ENCODE peak calls at places on chromosome 11, in five cellular contexts. One of them, this sample, is unnamed.

GRCh38 chr11:105790841-105791240 is 181.0 kb downstream of the GRIA4 start:
- DNase-seq in kidney: no peak
- DNase-seq in H1: no peak
- DNase-seq in DND-41: no peak
- DNase-seq in heart left ventricle: no peak
- DNase-seq in this sample: no peak

GRCh38 chr11:128482512-128483191 is 104.7 kb downstream of the ETS1 start:
- DNase-seq in heart left ventricle: peak
- DNase-seq in kidney: peak
- DNase-seq in DND-41: peak
- DNase-seq in H1: no peak
- DNase-seq in this sample: peak

GRCh38 chr11:8090756-8091155 is 9.7 kb downstream of the TUB start:
- DNase-seq in H1: peak
- DNase-seq in DND-41: peak
- DNase-seq in kidney: no peak
- DNase-seq in heart left ventricle: no peak
- DNase-seq in this sample: no peak

GRCh38 chr11:67613960-67614715 is 7.4 kb downstream of the NDUFV1 start:
- DNase-seq in H1: peak
- DNase-seq in kidney: peak
- DNase-seq in heart left ventricle: peak
- DNase-seq in DND-41: peak
- DNase-seq in this sample: peak

GRCh38 chr11:44637477-44637876 is 72.0 kb downstream of the CD82 start:
- DNase-seq in H1: no peak
- DNase-seq in DND-41: no peak
- DNase-seq in heart left ventricle: no peak
- DNase-seq in kidney: no peak
- DNase-seq in this sample: no peak

GRCh38 chr11:70641366-70641765 is 243.0 kb downstream of the CTTN start:
- DNase-seq in DND-41: no peak
- DNase-seq in heart left ventricle: no peak
- DNase-seq in H1: no peak
- DNase-seq in kidney: no peak
- DNase-seq in this sample: no peak

GRCh38 chr11:37061426-37061825 is 463.4 kb upstream of the RAG2 start:
- DNase-seq in H1: no peak
- DNase-seq in heart left ventricle: no peak
- DNase-seq in kidney: no peak
- DNase-seq in DND-41: no peak
- DNase-seq in this sample: no peak

GRCh38 chr11:108906329-108906728 is 241.5 kb downstream of the DDX10 start:
- DNase-seq in H1: no peak
- DNase-seq in DND-41: no peak
- DNase-seq in kidney: no peak
- DNase-seq in heart left ventricle: no peak
- DNase-seq in this sample: no peak

GRCh38 chr11:33515347-33515746 is 185.3 kb downstream of the C11orf91 start:
- DNase-seq in heart left ventricle: no peak
- DNase-seq in kidney: no peak
- DNase-seq in DND-41: no peak
- DNase-seq in H1: no peak
- DNase-seq in this sample: no peak

GRCh38 chr11:102436546-102436945 is 16.0 kb downstream of the TMEM123 start:
- DNase-seq in kidney: no peak
- DNase-seq in heart left ventricle: no peak
- DNase-seq in H1: no peak
- DNase-seq in DND-41: no peak
- DNase-seq in this sample: no peak

GRCh38 chr11:47183031-47183856 is 3.0 kb downstream of the PACSIN3 start:
- DNase-seq in DND-41: no peak
- DNase-seq in H1: no peak
- DNase-seq in kidney: no peak
- DNase-seq in heart left ventricle: peak
- DNase-seq in this sample: no peak

GRCh38 chr11:87740968-87741367 is 434.3 kb downstream of the RAB38 start:
- DNase-seq in DND-41: no peak
- DNase-seq in H1: no peak
- DNase-seq in heart left ventricle: no peak
- DNase-seq in kidney: no peak
- DNase-seq in this sample: no peak

GRCh38 chr11:131154329-131154728 is 216.1 kb upstream of the NTM start:
- DNase-seq in H1: no peak
- DNase-seq in kidney: no peak
- DNase-seq in DND-41: no peak
- DNase-seq in heart left ventricle: no peak
- DNase-seq in this sample: no peak

GRCh38 chr11:128502736-128503135 is 84.6 kb downstream of the ETS1 start:
- DNase-seq in kidney: no peak
- DNase-seq in heart left ventricle: no peak
- DNase-seq in DND-41: no peak
- DNase-seq in H1: no peak
- DNase-seq in this sample: no peak

GRCh38 chr11:64752106-64752970 is 7.4 kb downstream of the PYGM start:
- DNase-seq in kidney: peak
- DNase-seq in heart left ventricle: no peak
- DNase-seq in H1: no peak
- DNase-seq in DND-41: no peak
- DNase-seq in this sample: no peak

GRCh38 chr11:78078218-78079167 is 1.2 kb downstream of the NDUFC2 start:
- DNase-seq in DND-41: no peak
- DNase-seq in heart left ventricle: no peak
- DNase-seq in H1: peak
- DNase-seq in kidney: no peak
- DNase-seq in this sample: no peak
- H3K27ac ChIP-seq in DND-41: peak
- H3K27ac ChIP-seq in heart left ventricle: peak
- H3K27ac ChIP-seq in H1: no peak
- H3K27ac ChIP-seq in kidney: no peak
- H3K27ac ChIP-seq in this sample: no peak

GRCh38 chr11:9574556-9574805 is 1.0 kb downstream of the WEE1 start:
- DNase-seq in heart left ventricle: peak
- DNase-seq in kidney: peak
- DNase-seq in DND-41: peak
- DNase-seq in H1: no peak
- DNase-seq in this sample: no peak
- H3K27ac ChIP-seq in heart left ventricle: peak
- H3K27ac ChIP-seq in kidney: peak
- H3K27ac ChIP-seq in DND-41: peak
- H3K27ac ChIP-seq in H1: peak
- H3K27ac ChIP-seq in this sample: peak

GRCh38 chr11:45919276-45919675 is 1.6 kb upstream of the PEX16 start:
- DNase-seq in heart left ventricle: peak
- DNase-seq in H1: no peak
- DNase-seq in DND-41: no peak
- DNase-seq in kidney: peak
- DNase-seq in this sample: no peak

GRCh38 chr11:45918331-45918941 is 759 bp upstream of the PEX16 start:
- DNase-seq in heart left ventricle: peak
- DNase-seq in kidney: peak
- DNase-seq in H1: peak
- DNase-seq in DND-41: peak
- DNase-seq in this sample: peak

GRCh38 chr11:45915446-45915845 is 2.2 kb downstream of the PEX16 start:
- DNase-seq in kidney: peak
- DNase-seq in DND-41: no peak
- DNase-seq in heart left ventricle: no peak
- DNase-seq in H1: no peak
- DNase-seq in this sample: no peak

GRCh38 chr11:45917623-45918330 is at the start of gene PEX16:
- DNase-seq in kidney: peak
- DNase-seq in DND-41: peak
- DNase-seq in H1: peak
- DNase-seq in heart left ventricle: peak
- DNase-seq in this sample: peak

GRCh38 chr11:45917286-45917622 is 423 bp downstream of the PEX16 start:
- DNase-seq in heart left ventricle: peak
- DNase-seq in H1: no peak
- DNase-seq in kidney: peak
- DNase-seq in DND-41: no peak
- DNase-seq in this sample: no peak
- H3K27ac ChIP-seq in heart left ventricle: peak
- H3K27ac ChIP-seq in H1: peak
- H3K27ac ChIP-seq in kidney: peak
- H3K27ac ChIP-seq in DND-41: peak
- H3K27ac ChIP-seq in this sample: peak

GRCh38 chr11:14288189-14288935 is 70.6 kb downstream of the RRAS2 start:
- DNase-seq in kidney: no peak
- DNase-seq in heart left ventricle: no peak
- DNase-seq in DND-41: no peak
- DNase-seq in H1: no peak
- DNase-seq in this sample: no peak
- H3K27ac ChIP-seq in kidney: no peak
- H3K27ac ChIP-seq in heart left ventricle: no peak
- H3K27ac ChIP-seq in DND-41: no peak
- H3K27ac ChIP-seq in H1: no peak
- H3K27ac ChIP-seq in this sample: no peak

GRCh38 chr11:76770642-76771445 is 12.3 kb upstream of the TSKU start:
- DNase-seq in DND-41: no peak
- DNase-seq in H1: no peak
- DNase-seq in heart left ventricle: peak
- DNase-seq in kidney: no peak
- DNase-seq in this sample: no peak
- H3K27ac ChIP-seq in DND-41: no peak
- H3K27ac ChIP-seq in H1: no peak
- H3K27ac ChIP-seq in heart left ventricle: peak
- H3K27ac ChIP-seq in kidney: peak
- H3K27ac ChIP-seq in this sample: no peak

This sample was measured in CD4-positive, CD25-positive, alpha-beta regulatory T cell.